ENCODE peak calls at places on chromosomes 6 and 20, in four cellular contexts. Y, B, Q and M are unnamed samples.

GRCh38 chr20:44961868-44962267 is 1.7 kb upstream of the TOMM34 start:
- DNase-seq in Q (peak), B (no peak), Y (no peak), M (no peak)

GRCh38 chr6:40844241-40844640 is 194.8 kb downstream of the UNC5CL start:
- DNase-seq in B (no peak), Y (no peak), Q (no peak), M (no peak)

GRCh38 chr6:135871878-135872277 is 20.4 kb downstream of the PDE7B start:
- DNase-seq in B (no peak), Y (no peak), Q (no peak), M (no peak)

GRCh38 chr6:99093781-99094180 is 146.0 kb upstream of the FBXL4 start:
- DNase-seq in B (no peak), Q (no peak), Y (no peak), M (no peak)

GRCh38 chr6:52523363-52524207 is 53.3 kb downstream of the TRAM2 start:
- DNase-seq in Q (no peak), B (no peak), Y (no peak), M (no peak)

GRCh38 chr6:1792989-1793388 is 183.3 kb downstream of the FOXC1 start:
- DNase-seq in Y (no peak), B (no peak), Q (peak), M (peak)

GRCh38 chr6:34709386-34709785 is 12.8 kb upstream of the ILRUN start:
- DNase-seq in Y (no peak), B (no peak), Q (no peak), M (no peak)

GRCh38 chr6:49430866-49431265 is 32.2 kb downstream of the MMUT start:
- DNase-seq in B (no peak), Y (no peak), Q (no peak), M (no peak)

GRCh38 chr6:32083812-32084768 is 25.0 kb downstream of the TNXB start:
- DNase-seq in Q (no peak), Y (no peak), B (no peak), M (no peak)

GRCh38 chr6:23754197-23754596 is 371.8 kb upstream of the NRSN1 start:
- DNase-seq in Q (no peak), Y (no peak), B (no peak), M (no peak)

GRCh38 chr20:25553819-25554296 is 31.5 kb downstream of the NINL start:
- DNase-seq in Q (peak), B (no peak), Y (no peak), M (no peak)

GRCh38 chr6:35710241-35710847 is 21.6 kb upstream of the FKBP5 start:
- DNase-seq in Y (peak), B (no peak), Q (no peak), M (no peak)

GRCh38 chr6:38443750-38444149 is 196.0 kb downstream of the BTBD9 start:
- DNase-seq in B (no peak), Q (no peak), Y (no peak), M (no peak)

GRCh38 chr6:33199687-33200233 is 705 bp downstream of the RXRB start:
- DNase-seq in Q (peak), B (no peak), Y (no peak), M (no peak)

GRCh38 chr20:15654208-15654649 is 919.0 kb downstream of the KIF16B start:
- DNase-seq in Y (peak), B (peak), Q (peak), M (peak)

GRCh38 chr20:35742741-35743523 is 872 bp upstream of the RBM39 start:
- DNase-seq in Y (no peak), B (peak), Q (peak), M (no peak)

GRCh38 chr20:33707668-33708067 is 12.4 kb downstream of the PXMP4 start:
- DNase-seq in Q (no peak), Y (no peak), B (no peak), M (no peak)

GRCh38 chr20:43836790-43837189 is 77.9 kb upstream of the TOX2 start:
- DNase-seq in B (no peak), Q (no peak), Y (peak), M (no peak)

GRCh38 chr6:130838250-130838649 is 11.0 kb downstream of the SMLR1 start:
- DNase-seq in B (no peak), Y (no peak), Q (no peak), M (no peak)

GRCh38 chr6:155420492-155420891 is 35.1 kb downstream of the NOX3 start:
- DNase-seq in Y (no peak), Q (no peak), B (no peak), M (no peak)

GRCh38 chr6:84860493-84860892 is 96.1 kb upstream of the TBX18 start:
- DNase-seq in Q (no peak), B (no peak), Y (no peak), M (no peak)

GRCh38 chr20:63366658-63367360 is 5.7 kb upstream of the CHRNA4 start:
- DNase-seq in Q (no peak), Y (no peak), B (no peak), M (no peak)

GRCh38 chr6:148617522-148617921 is 129.3 kb upstream of the UST start:
- DNase-seq in B (no peak), Q (no peak), Y (no peak), M (no peak)
- TF ChIP-seq ZNF274 in B (no peak), Q (no peak), Y (no peak), M (no peak)

GRCh38 chr6:161498881-161499280 is 225.0 kb upstream of the AGPAT4 start:
- DNase-seq in Q (peak), B (no peak), Y (no peak), M (no peak)

GRCh38 chr6:161496941-161497340 is 223.1 kb upstream of the AGPAT4 start:
- DNase-seq in Q (no peak), B (no peak), Y (no peak), M (no peak)

GRCh38 chr6:161493731-161494130 is 219.9 kb upstream of the AGPAT4 start:
- DNase-seq in Q (no peak), Y (no peak), B (no peak), M (no peak)

GRCh38 chr6:161503570-161503969 is 229.7 kb upstream of the AGPAT4 start:
- DNase-seq in Y (no peak), Q (no peak), B (no peak), M (no peak)

GRCh38 chr6:161498359-161498758 is 224.5 kb upstream of the AGPAT4 start:
- DNase-seq in Y (peak), B (no peak), Q (peak), M (peak)
- TF ChIP-seq YY1 in Y (no peak), B (no peak), Q (no peak), M (no peak)

GRCh38 chr6:138187156-138187555 is 25.4 kb downstream of the ARFGEF3 start:
- DNase-seq in Q (no peak), B (no peak), Y (no peak), M (no peak)

GRCh38 chr6:138188278-138188923 is 26.7 kb downstream of the ARFGEF3 start:
- DNase-seq in Q (no peak), B (no peak), Y (peak), M (no peak)

GRCh38 chr6:138182939-138183791 is 21.4 kb downstream of the ARFGEF3 start:
- DNase-seq in B (no peak), Y (peak), Q (no peak), M (no peak)

GRCh38 chr6:138183792-138184134 is 22.0 kb downstream of the ARFGEF3 start:
- DNase-seq in Y (no peak), B (no peak), Q (no peak), M (no peak)

DNA sequence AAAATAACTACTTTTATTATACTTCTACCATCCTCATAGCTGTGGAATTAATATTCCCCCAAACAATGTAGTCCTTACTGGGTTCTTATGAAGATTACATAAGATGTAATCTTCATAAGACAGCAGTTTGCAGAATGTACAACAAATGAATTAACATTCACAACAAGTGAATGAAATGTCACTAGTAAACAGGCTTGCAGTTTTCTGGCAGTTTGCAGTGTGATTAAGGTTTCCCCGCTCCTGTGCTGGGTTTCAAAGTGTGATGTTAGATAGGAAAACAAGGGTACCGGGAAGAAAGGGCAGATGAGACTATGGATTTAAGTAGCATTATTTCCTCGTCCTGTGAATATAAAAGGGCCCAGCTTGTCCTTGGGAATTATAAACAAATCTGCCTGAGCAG is 22.5 kb downstream of the ARFGEF3 start:
- DNase-seq in B (no peak), Q (no peak), Y (no peak), M (no peak)
- TF ChIP-seq SUZ12 in B (no peak), Q (no peak), Y (no peak), M (no peak)

GRCh38 chr20:58553166-58553696 is 38.0 kb upstream of the APCDD1L start:
- DNase-seq in Q (no peak), Y (no peak), B (no peak), M (no peak)

GRCh38 chr20:58552366-58552934 is 37.3 kb upstream of the APCDD1L start:
- DNase-seq in Q (no peak), Y (peak), B (no peak), M (no peak)

GRCh38 chr20:58555078-58555765 is 40.0 kb upstream of the APCDD1L start:
- DNase-seq in Y (no peak), B (no peak), Q (no peak), M (no peak)

GRCh38 chr20:58554541-58554940 is 39.3 kb upstream of the APCDD1L start:
- DNase-seq in Q (no peak), B (no peak), Y (no peak), M (no peak)

DNA sequence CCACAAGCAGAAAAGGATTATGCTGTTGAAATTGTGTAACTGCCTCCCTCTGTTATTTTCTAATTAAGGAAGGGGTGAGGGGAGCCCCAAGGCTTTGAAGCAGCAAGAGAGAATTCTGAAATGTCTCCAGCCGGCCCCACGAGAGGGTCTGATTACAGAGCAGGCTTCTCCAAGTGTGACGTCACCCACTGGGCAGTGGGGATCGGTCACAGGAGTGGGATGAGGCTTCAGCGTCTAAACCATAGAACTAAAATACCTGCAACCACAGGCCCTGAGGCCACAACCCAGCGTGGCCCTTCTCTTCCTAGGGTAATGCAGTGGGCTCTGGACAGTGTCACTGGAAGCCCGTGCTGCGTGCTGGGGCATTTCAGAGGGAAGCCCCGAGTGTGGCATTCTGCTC is 38.6 kb upstream of the APCDD1L start:
- DNase-seq in B (no peak), Q (no peak), Y (no peak), M (no peak)
- TF ChIP-seq ZNF274 in B (no peak), Q (no peak), Y (no peak), M (no peak)

GRCh38 chr6:81962198-81962597 is 209.7 kb upstream of the TENT5A start:
- DNase-seq in Y (no peak), Q (no peak), B (no peak), M (no peak)
- TF ChIP-seq YY1 in Y (no peak), Q (no peak), B (no peak), M (no peak)

DNA sequence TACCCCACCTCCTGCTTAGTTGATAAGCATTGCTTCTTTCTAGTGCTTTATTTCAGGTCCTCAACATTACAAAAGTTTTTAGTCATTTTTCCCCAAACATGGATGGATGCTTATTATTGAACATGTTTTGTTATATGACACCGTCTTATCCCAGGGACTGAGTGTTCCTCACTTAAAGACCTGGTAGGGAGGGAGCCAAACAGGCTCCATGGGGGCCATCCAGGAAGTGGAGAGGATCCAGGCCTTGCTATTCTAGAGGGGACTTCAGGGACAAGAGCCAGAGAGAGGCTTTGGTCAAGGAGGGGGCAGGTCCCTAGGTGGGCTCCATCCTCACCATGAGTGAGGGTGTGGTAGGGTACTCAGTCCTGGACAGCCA is 7.4 kb downstream of the SLC32A1 start:
- DNase-seq in B (no peak), Q (no peak), Y (no peak), M (no peak)
- TF ChIP-seq SUZ12 in B (no peak), Q (no peak), Y (no peak), M (no peak)

GRCh38 chr6:158050107-158050735 is 68.6 kb downstream of the SYNJ2 start:
- DNase-seq in Y (no peak), Q (no peak), B (no peak), M (no peak)

GRCh38 chr6:158048589-158048988 is 66.9 kb downstream of the SYNJ2 start:
- DNase-seq in Q (no peak), B (no peak), Y (no peak), M (no peak)

GRCh38 chr6:158049055-158050028 is 67.7 kb downstream of the SYNJ2 start:
- DNase-seq in Y (no peak), Q (peak), B (no peak), M (no peak)

GRCh38 chr6:158051968-158052367 is 70.3 kb downstream of the SYNJ2 start:
- DNase-seq in Q (no peak), B (no peak), Y (no peak), M (no peak)

DNA sequence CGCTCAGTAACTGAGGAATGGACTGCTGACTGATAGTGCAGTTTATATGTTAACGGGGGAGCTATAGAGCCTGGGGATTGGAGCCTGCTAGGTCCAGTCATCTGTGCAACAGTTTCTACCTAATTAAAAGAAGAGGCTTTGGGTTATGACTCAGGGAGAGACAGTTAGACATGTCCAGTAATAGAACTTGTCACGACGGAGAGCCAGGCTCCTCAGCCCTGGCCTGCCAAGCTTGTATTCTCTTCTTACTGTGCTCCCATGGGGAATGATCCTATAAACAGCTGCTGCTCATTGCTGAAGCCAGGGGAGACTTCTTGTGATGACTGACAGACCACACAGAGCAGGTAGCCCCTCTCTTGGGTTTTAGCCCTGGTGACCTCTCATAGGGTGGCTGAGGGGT is 69.3 kb downstream of the SYNJ2 start:
- DNase-seq in B (no peak), Y (no peak), Q (no peak), M (no peak)
- TF ChIP-seq ZNF274 in B (no peak), Y (no peak), Q (no peak), M (no peak)

DNA sequence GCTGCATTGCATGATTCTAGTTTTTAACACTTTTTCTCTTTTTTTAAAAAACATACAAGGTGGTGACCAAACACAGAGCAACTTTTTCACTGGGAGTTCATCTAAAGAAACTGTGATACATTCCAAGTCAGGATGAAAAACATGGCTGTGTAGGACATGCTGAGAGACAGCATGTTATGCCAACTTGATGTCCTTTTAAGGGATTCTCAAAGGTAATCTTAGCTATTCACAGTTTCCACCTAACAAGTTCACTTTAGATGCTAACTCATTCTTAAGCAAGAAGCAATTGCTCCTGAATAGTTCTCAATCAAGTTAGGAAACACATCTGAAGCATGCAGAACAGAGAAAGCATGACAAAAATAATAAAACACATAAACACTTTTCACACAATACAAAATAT is 3.3 kb downstream of the ASCC3 start:
- DNase-seq in Y (no peak), Q (no peak), B (no peak), M (no peak)
- TF ChIP-seq YY1 in Y (peak), Q (no peak), B (no peak), M (no peak)

GRCh38 chr6:83193747-83194582 is 808 bp downstream of the RWDD2A start:
- DNase-seq in B (no peak), Y (peak), Q (peak), M (no peak)
- TF ChIP-seq SUZ12 in B (no peak), Y (no peak), Q (no peak), M (no peak)

DNA sequence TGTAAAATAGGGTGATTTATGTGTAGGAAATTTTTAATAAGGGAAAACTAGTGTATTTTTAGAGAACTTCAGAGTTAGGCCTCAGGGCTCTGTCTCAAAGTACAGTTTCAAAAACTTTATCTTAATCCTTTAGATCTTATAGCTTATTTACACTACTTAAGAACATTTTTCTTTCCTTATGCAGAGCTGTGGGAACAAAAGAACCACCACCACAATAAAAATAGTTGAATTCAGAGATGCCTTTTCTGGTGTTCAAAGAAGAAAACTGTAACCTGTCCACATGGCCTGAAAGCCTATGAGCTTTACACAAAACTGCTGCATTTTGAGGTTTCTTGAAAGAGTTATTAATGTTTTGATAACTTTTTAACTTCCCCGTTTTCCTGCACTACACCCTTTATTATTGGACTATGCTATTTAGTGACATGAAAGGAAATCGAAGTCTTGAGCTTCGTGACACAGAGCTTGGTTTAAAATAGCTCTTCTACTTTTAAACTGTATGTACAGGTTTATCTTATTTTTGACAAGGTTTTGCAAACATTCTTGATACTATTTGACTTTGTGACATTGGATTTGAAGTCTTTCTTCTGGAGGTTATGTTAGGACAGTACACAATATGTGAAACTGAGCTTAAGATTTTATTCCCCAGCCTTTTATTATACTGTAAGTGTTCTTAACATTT is 95.4 kb upstream of the BTBD3 start:
- DNase-seq in B (no peak), Y (no peak), Q (no peak), M (no peak)
- TF ChIP-seq ZNF274 in B (no peak), Y (no peak), Q (no peak), M (no peak)